ENCODE peak calls at places on chromosome 13, in seven cellular contexts. L, U, J, K, X, D and Z are unnamed samples.

GRCh38 chr13:40589285-40590109 is 76.9 kb downstream of the FOXO1 start:
- DNase-seq in K (no peak), U (no peak), X (no peak), D (no peak), J (no peak), L (no peak), Z (no peak)

GRCh38 chr13:39862891-39863290 is 207.4 kb downstream of the COG6 start:
- DNase-seq in U (no peak), J (no peak), D (no peak), L (no peak), X (no peak), K (no peak), Z (no peak)

GRCh38 chr13:80469841-80470378 is 129.0 kb upstream of the SPRY2 start:
- DNase-seq in X (peak; percentile 31), J (no peak), D (no peak), L (no peak), K (peak; percentile 32), U (peak; percentile 86), Z (no peak)

GRCh38 chr13:73092831-73093230 is 34.0 kb downstream of the KLF5 start:
- DNase-seq in D (no peak), X (no peak), L (no peak), J (no peak), U (no peak), K (no peak), Z (no peak)

GRCh38 chr13:101570410-101570809 is 117.9 kb downstream of the ITGBL1 start:
- DNase-seq in X (peak; percentile 23), J (no peak), D (no peak), L (no peak), U (no peak), K (no peak), Z (no peak)

GRCh38 chr13:111897178-111897845 is 169.6 kb upstream of the SOX1 start:
- DNase-seq in L (no peak), K (no peak), U (no peak), X (no peak), D (no peak), J (no peak), Z (no peak)

GRCh38 chr13:28533049-28533436 is 38.1 kb upstream of the FLT1 start:
- DNase-seq in L (no peak), X (no peak), D (no peak), U (no peak), J (no peak), K (no peak), Z (no peak)

GRCh38 chr13:36026556-36026955 is 104.6 kb downstream of the DCLK1 start:
- DNase-seq in D (no peak), K (no peak), U (no peak), X (no peak), L (no peak), J (no peak), Z (no peak)

GRCh38 chr13:34322416-34323074 is 504.6 kb downstream of the RFC3 start:
- DNase-seq in U (no peak), L (no peak), J (no peak), K (no peak), X (no peak), D (no peak), Z (no peak)

GRCh38 chr13:54210397-54211050 is 1181.9 kb downstream of the OLFM4 start:
- DNase-seq in U (no peak), K (no peak), D (no peak), J (no peak), X (no peak), L (no peak), Z (no peak)

GRCh38 chr13:114129649-114130062 is 2.8 kb downstream of the RASA3 start:
- DNase-seq in D (no peak), X (no peak), J (no peak), L (no peak), K (no peak), U (no peak), Z (no peak)

GRCh38 chr13:114112826-114113322 is 19.5 kb downstream of the RASA3 start:
- DNase-seq in L (no peak), U (peak; percentile 48), D (no peak), K (no peak), X (no peak), J (no peak), Z (peak; percentile 11)

GRCh38 chr13:95624020-95624419 is 20.5 kb downstream of the DZIP1 start:
- DNase-seq in L (no peak), U (no peak), K (peak; percentile 25), D (peak; percentile 27), J (peak; percentile 39), X (peak; percentile 64), Z (no peak)

GRCh38 chr13:46992383-46992952 is 95.6 kb upstream of the HTR2A start:
- DNase-seq in D (peak; percentile 13), K (no peak), U (no peak), X (no peak), J (peak; percentile 16), L (no peak), Z (no peak)

DNA sequence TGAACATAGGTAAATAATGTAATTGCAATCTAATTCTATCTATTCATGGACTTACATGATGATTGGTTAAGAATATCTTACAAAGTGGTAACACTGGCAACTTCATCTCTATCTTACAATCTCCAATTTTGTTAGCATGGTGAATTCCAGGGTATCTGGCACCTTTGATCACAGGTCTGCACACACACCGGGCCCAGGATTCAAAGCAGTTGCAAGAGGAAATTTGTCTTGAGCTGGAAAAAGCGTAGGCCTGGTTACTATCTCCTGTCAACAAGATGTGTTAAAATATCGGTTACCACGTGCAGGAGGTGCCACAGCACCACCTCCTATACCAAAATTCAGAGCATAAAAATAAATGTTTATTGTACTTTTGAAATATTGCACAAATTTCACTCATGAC is 2428.4 kb downstream of the PCDH9 start:
- DNase-seq in D (no peak), U (no peak), X (no peak), J (no peak), L (no peak), K (no peak), Z (no peak)
- TF ChIP-seq POLR2A in D (no peak), U (no peak), X (no peak), J (no peak), L (no peak), K (no peak), Z (no peak)

GRCh38 chr13:96994030-96994848 is at the start of gene OXGR1:
- DNase-seq in J (no peak), D (peak; percentile 7), U (no peak), X (no peak), K (no peak), L (peak; percentile 81), Z (peak; percentile 20)
- H3K4me3 ChIP-seq in J (no peak within 1 kb of the TSS), D (peak within 1 kb of the TSS; percentile 8), U (peak within 1 kb of the TSS; percentile 58), X (peak within 1 kb of the TSS; percentile 24), K (peak within 1 kb of the TSS; percentile 40), L (peak within 1 kb of the TSS; percentile 33), Z (peak within 1 kb of the TSS; percentile 16)

GRCh38 chr13:50919291-50919690 is 9.7 kb downstream of the RNASEH2B start:
- DNase-seq in X (peak; percentile 33), J (no peak), D (no peak), K (no peak), L (no peak), U (no peak), Z (no peak)
- H3K4me1 ChIP-seq in X (peaks cover 6% of the 10 kb centered on the region), J (no peaks in the 10 kb centered on the region), D (peaks cover 11% of the 10 kb centered on the region), K (peaks cover 3% of the 10 kb centered on the region), L (peaks cover 18% of the 10 kb centered on the region), U (peaks cover 8% of the 10 kb centered on the region), Z (no peaks in the 10 kb centered on the region)

DNA sequence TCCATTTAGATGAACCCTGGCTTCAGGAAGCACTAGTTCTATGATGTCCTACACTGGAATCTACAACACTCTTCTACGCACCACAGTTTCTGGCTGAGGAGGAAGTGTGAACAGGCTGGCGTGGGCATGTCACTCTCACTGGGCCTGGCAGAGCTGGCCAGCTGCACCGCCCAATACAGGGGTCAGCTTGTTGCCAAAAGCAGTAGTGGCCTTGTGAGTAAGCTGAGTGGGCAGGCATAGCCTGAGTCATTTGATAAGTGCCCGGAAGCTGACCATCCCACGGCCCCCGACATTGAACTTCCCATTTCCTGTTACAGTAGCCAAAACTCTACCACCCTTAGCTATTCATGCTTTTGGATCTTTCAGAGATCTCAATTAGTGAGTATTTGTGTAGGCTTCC is 240.9 kb upstream of the SERP2 start:
- DNase-seq in X (peak; percentile 71), K (no peak), L (peak; percentile 56), J (peak; percentile 38), U (peak; percentile 67), D (no peak), Z (no peak)
- TF ChIP-seq POLR2A in X (no peak), K (no peak), L (no peak), J (no peak), U (no peak), D (no peak), Z (no peak)

GRCh38 chr13:27007166-27007565 is 164.4 kb downstream of the USP12 start:
- DNase-seq in X (no peak), J (no peak), L (no peak), D (no peak), K (no peak), U (no peak), Z (no peak)
- H3K4me3 ChIP-seq in X (no peak overlapping the region), J (peak overlapping the region; percentile 50), L (peak overlapping the region; percentile 35), D (no peak overlapping the region), K (no peak overlapping the region), U (peak overlapping the region; percentile 48), Z (peak overlapping the region; percentile 17)

DNA sequence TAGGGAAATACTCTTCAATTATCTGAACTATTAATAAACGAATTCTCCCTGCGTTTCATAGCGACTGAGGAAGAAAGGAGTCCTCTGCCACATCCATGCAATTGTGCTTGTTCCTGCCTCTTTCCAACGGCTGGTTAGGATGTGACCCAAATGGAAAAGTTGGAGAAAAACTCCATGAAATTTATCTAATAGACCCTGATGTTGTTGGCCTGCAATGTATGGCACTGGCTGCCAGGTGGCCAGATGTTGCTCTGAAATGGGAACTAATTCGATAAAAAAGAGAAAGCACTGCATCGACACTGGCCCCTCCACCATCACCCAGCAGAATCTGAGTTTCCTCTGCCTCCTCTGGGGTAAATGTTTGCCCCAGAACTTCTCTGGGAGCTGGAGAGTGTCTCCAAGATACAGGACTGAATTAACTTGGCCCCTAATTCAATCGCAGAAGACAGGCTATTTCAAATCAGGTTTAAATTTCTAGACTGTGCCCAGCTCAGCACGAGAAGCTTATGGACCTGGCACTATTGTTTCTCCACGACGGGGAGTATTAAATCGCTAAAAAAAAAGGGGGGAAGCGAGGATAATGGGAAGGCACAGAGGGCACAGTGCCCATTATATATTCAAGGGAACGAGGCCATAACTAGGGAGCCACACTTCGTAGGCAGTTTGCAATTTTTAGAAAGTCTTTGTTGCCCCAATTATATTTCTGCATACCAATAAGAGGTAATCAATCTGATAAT is 103.9 kb downstream of the ZIC5 start:
- DNase-seq in D (no peak), K (no peak), U (no peak), X (no peak), J (no peak), L (no peak), Z (no peak)
- H3K4me1 ChIP-seq in D (no peaks in the 10 kb centered on the region), K (no peaks in the 10 kb centered on the region), U (no peaks in the 10 kb centered on the region), X (no peaks in the 10 kb centered on the region), J (no peaks in the 10 kb centered on the region), L (no peaks in the 10 kb centered on the region), Z (no peaks in the 10 kb centered on the region)

GRCh38 chr13:75705395-75705794 is 69.3 kb downstream of the LMO7 start:
- DNase-seq in J (peak; percentile 95), U (no peak), X (peak; percentile 85), D (no peak), K (peak; percentile 50), L (no peak), Z (no peak)
- TF ChIP-seq POLR2A in J (no peak), U (no peak), X (no peak), D (no peak), K (no peak), L (no peak), Z (no peak)